ENCODE peak calls at places on chromosome 18, in five cellular contexts. D, A, R, W and F are unnamed samples.

GRCh38 chr18:23888880-23889279 is 125.7 kb upstream of the TTC39C start:
- DNase-seq in D (no peak), A (no peak), R (no peak), W (no peak), F (no peak)

GRCh38 chr18:68803371-68803770 is 5.5 kb downstream of the CCDC102B start:
- DNase-seq in D (no peak), A (peak; percentile 73), R (peak; percentile 95), W (peak; percentile 62), F (no peak)

GRCh38 chr18:68121826-68122225 is 593.1 kb downstream of the TMX3 start:
- DNase-seq in D (no peak), A (peak; percentile 47), R (peak; percentile 48), W (no peak), F (no peak)

GRCh38 chr18:68219274-68219673 is 495.6 kb downstream of the TMX3 start:
- DNase-seq in D (no peak), A (peak; percentile 2), R (no peak), W (no peak), F (no peak)

GRCh38 chr18:11163668-11164067 is 14.3 kb upstream of the PIEZO2 start:
- DNase-seq in D (no peak), A (no peak), R (peak; percentile 6), W (peak; percentile 54), F (no peak)

GRCh38 chr18:52903858-52904257 is 563.9 kb downstream of the DCC start:
- DNase-seq in D (peak; percentile 44), A (peak; percentile 2), R (no peak), W (peak; percentile 47), F (peak; percentile 6)

GRCh38 chr18:47970664-47971523 is 40.4 kb upstream of the SMAD2 start:
- DNase-seq in D (no peak), A (no peak), R (no peak), W (no peak), F (peak; percentile 55)

GRCh38 chr18:79400091-79400590 is 4.4 kb downstream of the NFATC1 start:
- DNase-seq in D (no peak), A (peak; percentile 77), R (peak; percentile 23), W (peak; percentile 87), F (peak; percentile 93)

GRCh38 chr18:54774971-54775665 is 53.2 kb upstream of the RAB27B start:
- DNase-seq in D (no peak), A (peak; percentile 32), R (peak; percentile 16), W (no peak), F (no peak)

GRCh38 chr18:35662293-35663062 is 80.9 kb downstream of the GALNT1 start:
- DNase-seq in D (no peak), A (no peak), R (no peak), W (no peak), F (peak; percentile 7)

GRCh38 chr18:12046046-12046750 is 47.4 kb upstream of the ANKRD62 start:
- DNase-seq in D (no peak), A (no peak), R (no peak), W (no peak), F (no peak)

GRCh38 chr18:8615397-8616025 is 6.3 kb downstream of the RAB12 start:
- DNase-seq in D (peak; percentile 78), A (peak; percentile 94), R (peak; percentile 91), W (no peak), F (no peak)

GRCh38 chr18:67432806-67433205 is 83.7 kb downstream of the DSEL start:
- DNase-seq in D (no peak), A (peak; percentile 4), R (peak; percentile 7), W (no peak), F (no peak)

GRCh38 chr18:41038071-41038470 is 917.0 kb upstream of the PIK3C3 start:
- DNase-seq in D (no peak), A (no peak), R (peak; percentile 20), W (no peak), F (no peak)

GRCh38 chr18:46068763-46069162 is 3.3 kb downstream of the PSTPIP2 start:
- DNase-seq in D (no peak), A (no peak), R (no peak), W (no peak), F (no peak)

GRCh38 chr18:36114251-36114650 is 14.9 kb downstream of the SLC39A6 start:
- DNase-seq in D (no peak), A (no peak), R (no peak), W (no peak), F (no peak)

GRCh38 chr18:48367557-48367956 is 41.6 kb downstream of the ZBTB7C start:
- DNase-seq in D (no peak), A (no peak), R (no peak), W (no peak), F (no peak)

GRCh38 chr18:10877974-10878373 is 271.4 kb downstream of the PIEZO2 start:
- DNase-seq in D (no peak), A (no peak), R (no peak), W (no peak), F (no peak)

GRCh38 chr18:57051586-57052044 is 95.3 kb upstream of the BOD1L2 start:
- DNase-seq in D (no peak), A (no peak), R (no peak), W (no peak), F (peak; percentile 44)

GRCh38 chr18:61931654-61932379 is 39.0 kb upstream of the RNF152 start:
- DNase-seq in D (no peak), A (no peak), R (no peak), W (no peak), F (no peak)

GRCh38 chr18:62183578-62184195 is 3.2 kb downstream of the PIGN start:
- DNase-seq in D (peak; percentile 53), A (peak; percentile 67), R (peak; percentile 59), W (no peak), F (peak; percentile 27)

GRCh38 chr18:75456277-75456676 is 28.8 kb upstream of the SMIM21 start:
- DNase-seq in D (no peak), A (no peak), R (no peak), W (no peak), F (peak; percentile 18)

GRCh38 chr18:28412521-28412920 is 235.6 kb upstream of the CDH2 start:
- DNase-seq in D (no peak), A (peak; percentile 50), R (peak; percentile 17), W (no peak), F (no peak)

GRCh38 chr18:51346404-51346803 is 148.9 kb upstream of the MEX3C start:
- DNase-seq in D (no peak), A (no peak), R (no peak), W (no peak), F (no peak)

GRCh38 chr18:58201728-58202405 is 157.8 kb downstream of the NEDD4L start:
- DNase-seq in D (no peak), A (no peak), R (no peak), W (no peak), F (no peak)

GRCh38 chr18:37505321-37505720 is 60.3 kb downstream of the CELF4 start:
- DNase-seq in D (no peak), A (no peak), R (no peak), W (no peak), F (no peak)

GRCh38 chr18:43279015-43279758 is 1.9 kb upstream of the SYT4 start:
- DNase-seq in D (peak; percentile 86), A (peak; percentile 7), R (peak; percentile 18), W (no peak), F (peak; percentile 2)

GRCh38 chr18:35143615-35144596 is 96.9 kb upstream of the ZNF397 start:
- DNase-seq in D (peak; percentile 88), A (peak; percentile 77), R (peak; percentile 58), W (no peak), F (peak; percentile 43)

GRCh38 chr18:24130494-24130893 is 8.4 kb upstream of the CABYR start:
- DNase-seq in D (no peak), A (no peak), R (no peak), W (no peak), F (no peak)

GRCh38 chr18:27921392-27921791 is 255.5 kb downstream of the CDH2 start:
- DNase-seq in D (no peak), A (no peak), R (no peak), W (no peak), F (no peak)

GRCh38 chr18:79600141-79600540 is 79.5 kb upstream of the CTDP1 start:
- DNase-seq in D (no peak), A (no peak), R (no peak), W (peak; percentile 37), F (no peak)

GRCh38 chr18:217532-218334 is 50.1 kb downstream of the THOC1 start:
- DNase-seq in D (no peak), A (no peak), R (no peak), W (no peak), F (no peak)

GRCh38 chr18:3616142-3616541 is 166.2 kb downstream of the TGIF1 start:
- DNase-seq in D (no peak), A (no peak), R (no peak), W (no peak), F (no peak)

GRCh38 chr18:944440-944839 is 39.8 kb downstream of the ADCYAP1 start:
- DNase-seq in D (no peak), A (peak; percentile 60), R (peak; percentile 49), W (no peak), F (no peak)

GRCh38 chr18:9333441-9334350 is 877 bp upstream of the TWSG1 start:
- DNase-seq in D (no peak), A (peak; percentile 79), R (no peak), W (peak; percentile 46), F (no peak)

GRCh38 chr18:6785001-6785400 is 55.5 kb downstream of the ARHGAP28 start:
- DNase-seq in D (no peak), A (no peak), R (peak; percentile 38), W (no peak), F (no peak)

GRCh38 chr18:37430346-37431076 is 135.1 kb downstream of the CELF4 start:
- DNase-seq in D (no peak), A (no peak), R (no peak), W (no peak), F (no peak)

GRCh38 chr18:64294967-64295366 is 146.1 kb upstream of the LINC00305 start:
- DNase-seq in D (no peak), A (no peak), R (no peak), W (no peak), F (no peak)

GRCh38 chr18:56756971-56757370 is 105.8 kb downstream of the WDR7 start:
- DNase-seq in D (peak; percentile 67), A (no peak), R (no peak), W (no peak), F (no peak)